ENCODE peak calls at places on chromosomes 5 and 9, in six cellular contexts. G is HepG2, U is GM12891, H is GM12878, A is K562, I is H1. B is an unnamed sample.

GRCh38 chr9:119004618-119004990 is 364.6 kb downstream of the BRINP1 start:
- DNase-seq in H (no peak), U (no peak), I (no peak), G (peak; percentile 12), A (no peak), B (no peak)

GRCh38 chr9:33167084-33167948 is at the start of gene B4GALT1:
- DNase-seq in U (peak; percentile 82), G (peak; percentile 64), A (peak; percentile 92), I (peak; percentile 96), H (peak; percentile 75), B (peak; percentile 84)

GRCh38 chr5:5271606-5272321 is 131.6 kb downstream of the ADAMTS16 start:
- DNase-seq in A (no peak), I (no peak), U (no peak), G (no peak), H (no peak), B (no peak)

GRCh38 chr5:82644229-82644628 is 366.1 kb upstream of the RPS23 start:
- DNase-seq in A (no peak), H (no peak), I (no peak), U (no peak), G (no peak), B (no peak)

GRCh38 chr9:14942037-14942436 is 31.8 kb upstream of the FREM1 start:
- DNase-seq in U (no peak), A (no peak), I (no peak), H (no peak), G (no peak), B (no peak)

GRCh38 chr9:70036641-70037040 is 7.0 kb upstream of the MAMDC2 start:
- DNase-seq in H (no peak), I (no peak), U (no peak), A (no peak), G (no peak), B (no peak)

GRCh38 chr9:134962998-134963364 is 45.3 kb upstream of the FCN1 start:
- DNase-seq in G (no peak), A (no peak), U (no peak), H (no peak), I (no peak), B (no peak)

GRCh38 chr9:34170252-34170915 is 8.5 kb upstream of the UBAP1 start:
- DNase-seq in I (no peak), H (no peak), U (no peak), G (no peak), A (no peak), B (no peak)

GRCh38 chr5:82909816-82910215 is 167.4 kb downstream of the TMEM167A start:
- DNase-seq in G (no peak), U (no peak), H (no peak), I (no peak), A (no peak), B (no peak)

GRCh38 chr5:68441309-68441708 is 225.8 kb downstream of the PIK3R1 start:
- DNase-seq in A (no peak), G (no peak), I (no peak), H (no peak), U (no peak), B (no peak)

GRCh38 chr9:107935931-107936330 is 446.4 kb upstream of the KLF4 start:
- DNase-seq in G (no peak), A (no peak), I (no peak), H (no peak), U (no peak), B (no peak)

GRCh38 chr9:33192493-33193245 is 25.5 kb upstream of the B4GALT1 start:
- DNase-seq in A (no peak), I (no peak), G (no peak), H (no peak), U (no peak), B (no peak)

GRCh38 chr5:112388739-112389138 is 30.3 kb downstream of the EPB41L4A start:
- DNase-seq in U (no peak), G (no peak), I (no peak), A (no peak), H (no peak), B (no peak)

DNA sequence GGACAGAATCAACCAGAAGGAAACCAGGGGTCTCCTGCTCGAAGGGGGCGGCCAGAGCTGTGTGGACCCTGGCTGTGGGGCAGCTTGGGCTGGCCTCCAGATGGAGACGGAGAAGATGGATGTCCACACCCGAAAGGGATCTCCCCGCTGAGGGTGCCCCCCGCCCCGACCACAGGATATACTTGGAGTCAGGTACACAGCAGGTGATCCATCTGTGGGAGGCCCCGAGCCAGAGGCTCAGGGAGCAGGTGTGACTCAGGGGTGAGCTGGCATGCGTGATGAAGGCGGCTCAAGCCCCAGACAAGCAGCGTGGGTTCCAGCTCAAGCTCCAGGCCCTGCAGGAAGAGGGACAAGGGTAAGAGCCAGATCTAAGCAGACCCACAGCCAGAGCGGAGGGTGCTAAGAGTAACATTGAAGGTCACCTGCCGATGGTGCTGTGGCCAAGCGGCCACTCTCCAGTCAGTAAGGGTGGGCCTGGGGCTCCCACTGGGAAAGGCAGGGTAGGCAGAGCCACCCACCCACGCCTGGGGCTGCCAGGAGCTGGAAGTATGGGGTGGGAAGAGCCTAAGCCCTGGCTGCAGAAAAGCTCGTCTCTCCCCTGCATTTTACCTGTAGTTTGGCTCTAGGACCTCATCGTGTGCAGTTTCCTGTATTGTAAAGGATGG is 30.6 kb upstream of the MVB12B start:
- DNase-seq in A (no peak), H (no peak), U (no peak), G (no peak), I (no peak), B (no peak)
- TF ChIP-seq TAF1 in A (no peak), H (no peak), U (no peak), G (no peak), I (no peak), B (no peak)

GRCh38 chr9:128361981-128362646 is 9.1 kb upstream of the URM1 start:
- DNase-seq in H (no peak), U (peak; percentile 77), G (peak; percentile 67), A (peak; percentile 83), I (peak; percentile 87), B (peak; percentile 77)
- TF ChIP-seq POLR2A in H (peak; percentile 28), U (no peak), G (no peak), A (peak; percentile 37), I (no peak), B (no peak)

GRCh38 chr5:64947801-64948200 is 179.1 kb downstream of the CWC27 start:
- DNase-seq in H (no peak), U (no peak), I (no peak), A (no peak), G (no peak), B (no peak)

GRCh38 chr5:64952961-64953360 is 184.2 kb downstream of the CWC27 start:
- DNase-seq in H (no peak), U (no peak), A (no peak), G (no peak), I (no peak), B (no peak)

GRCh38 chr5:64944868-64945267 is 176.1 kb downstream of the CWC27 start:
- DNase-seq in I (no peak), G (no peak), U (no peak), H (no peak), A (no peak), B (no peak)

GRCh38 chr5:64947031-64947430 is 178.3 kb downstream of the CWC27 start:
- DNase-seq in H (no peak), I (no peak), A (peak; percentile 9), G (peak; percentile 22), U (no peak), B (no peak)

DNA sequence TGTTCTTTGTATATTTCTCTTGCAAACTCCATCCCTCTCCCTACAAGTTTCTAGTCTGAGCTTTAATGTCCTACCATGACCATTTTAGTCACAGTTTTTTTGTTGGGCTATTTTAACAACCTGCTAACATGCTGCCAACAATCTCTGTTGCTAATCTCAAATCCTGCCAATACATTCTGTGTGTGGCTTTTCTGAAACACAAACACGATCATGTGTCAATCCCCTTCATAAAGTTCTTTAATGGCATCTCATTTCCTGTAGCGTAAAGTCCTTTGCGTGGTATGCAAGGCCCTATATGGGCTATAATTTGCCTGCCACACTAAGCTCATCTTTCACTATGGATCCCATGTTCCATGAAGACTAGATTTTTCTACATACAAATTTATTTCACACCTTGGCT is 180.6 kb downstream of the CWC27 start:
- DNase-seq in G (no peak), A (no peak), H (no peak), I (no peak), U (no peak), B (no peak)
- TF ChIP-seq POLR2AphosphoS5 in G (no peak), A (no peak), H (no peak), I (no peak), U (no peak), B (no peak)

GRCh38 chr5:132050661-132051371 is 9.6 kb upstream of the IL3 start:
- DNase-seq in H (no peak), I (peak; percentile 32), A (no peak), U (no peak), G (no peak), B (no peak)

GRCh38 chr5:132049559-132049958 is 10.9 kb upstream of the IL3 start:
- DNase-seq in U (no peak), I (peak; percentile 24), H (no peak), G (no peak), A (no peak), B (no peak)

GRCh38 chr5:132052520-132052919 is 7.9 kb upstream of the IL3 start:
- DNase-seq in G (no peak), I (peak; percentile 32), A (no peak), H (no peak), U (no peak), B (no peak)

GRCh38 chr5:132049093-132049492 is 11.4 kb upstream of the IL3 start:
- DNase-seq in I (no peak), U (no peak), G (no peak), A (no peak), H (no peak), B (no peak)

GRCh38 chr5:132050136-132050535 is 10.3 kb upstream of the IL3 start:
- DNase-seq in U (no peak), I (peak; percentile 30), H (no peak), G (no peak), A (no peak), B (no peak)
- TF ChIP-seq TAF1 in U (no peak), I (no peak), H (no peak), G (no peak), A (no peak), B (no peak)

DNA sequence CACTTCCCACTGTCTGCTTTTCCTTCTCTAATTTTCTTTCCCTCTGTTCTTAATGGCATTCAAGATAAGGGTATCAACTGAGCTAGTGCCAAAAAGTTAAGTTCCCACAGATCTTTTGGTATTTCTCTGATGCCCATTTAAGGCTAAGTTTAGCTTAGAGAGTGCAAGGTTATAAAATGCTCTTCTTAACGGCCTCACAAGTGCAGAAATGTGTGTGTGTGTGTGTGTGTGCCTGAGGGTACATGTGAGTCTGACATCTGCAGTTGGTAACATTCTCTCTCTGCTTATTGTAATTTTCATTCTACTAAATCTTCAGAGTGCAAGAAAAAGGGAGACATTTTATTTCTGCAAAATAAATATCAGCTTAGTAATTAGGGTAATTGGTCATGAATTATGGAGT is 24.2 kb downstream of the FBN2 start:
- DNase-seq in G (no peak), U (no peak), A (no peak), H (no peak), I (no peak), B (no peak)
- TF ChIP-seq POLR2A in G (no peak), U (no peak), A (no peak), H (no peak), I (no peak), B (no peak)

B was measured in GM12892.